ENCODE peak calls at places on chromosomes 2 and 18, in nine cellular contexts. One of them, this sample, is unnamed.

GRCh38 chr18:45954070-45954712 is 12.9 kb downstream of the EPG5 start:
- DNase-seq in NCI-H526 treated with DMSO at 0.1 percent for 48 hours: no peak
- DNase-seq in psoas muscle: no peak
- DNase-seq in activated T-cell treated with anti-CD3 and anti-CD28 coated beads for 24 hours: no peak
- DNase-seq in right lobe of liver: no peak
- DNase-seq in sciatic nerve: no peak
- DNase-seq in amygdala: no peak
- DNase-seq in sigmoid colon: no peak
- DNase-seq in NCI-H774: no peak
- DNase-seq in this sample: no peak

GRCh38 chr2:20625920-20626697 is 24.8 kb downstream of the HS1BP3 start:
- DNase-seq in NCI-H526 treated with DMSO at 0.1 percent for 48 hours: no peak
- DNase-seq in psoas muscle: peak; percentile 65
- DNase-seq in activated T-cell treated with anti-CD3 and anti-CD28 coated beads for 24 hours: no peak
- DNase-seq in right lobe of liver: peak; percentile 45
- DNase-seq in sciatic nerve: peak; percentile 64
- DNase-seq in amygdala: no peak
- DNase-seq in sigmoid colon: peak; percentile 64
- DNase-seq in NCI-H774: peak; percentile 66
- DNase-seq in this sample: peak; percentile 63

GRCh38 chr2:112588611-112589045 is 4.2 kb downstream of the CHCHD5 start:
- DNase-seq in NCI-H526 treated with DMSO at 0.1 percent for 48 hours: no peak
- DNase-seq in psoas muscle: peak; percentile 77
- DNase-seq in activated T-cell treated with anti-CD3 and anti-CD28 coated beads for 24 hours: no peak
- DNase-seq in right lobe of liver: peak; percentile 54
- DNase-seq in sciatic nerve: no peak
- DNase-seq in amygdala: no peak
- DNase-seq in sigmoid colon: no peak
- DNase-seq in NCI-H774: peak; percentile 50
- DNase-seq in this sample: no peak

GRCh38 chr18:26919656-26920055 is 54.1 kb upstream of the AQP4 start:
- DNase-seq in NCI-H526 treated with DMSO at 0.1 percent for 48 hours: no peak
- DNase-seq in psoas muscle: no peak
- DNase-seq in activated T-cell treated with anti-CD3 and anti-CD28 coated beads for 24 hours: no peak
- DNase-seq in right lobe of liver: no peak
- DNase-seq in sciatic nerve: no peak
- DNase-seq in amygdala: no peak
- DNase-seq in sigmoid colon: no peak
- DNase-seq in NCI-H774: no peak
- DNase-seq in this sample: no peak

GRCh38 chr2:217802876-217803638 is 199.7 kb downstream of the TNS1 start:
- DNase-seq in NCI-H526 treated with DMSO at 0.1 percent for 48 hours: no peak
- DNase-seq in psoas muscle: no peak
- DNase-seq in activated T-cell treated with anti-CD3 and anti-CD28 coated beads for 24 hours: no peak
- DNase-seq in right lobe of liver: peak; percentile 44
- DNase-seq in sciatic nerve: peak; percentile 53
- DNase-seq in amygdala: no peak
- DNase-seq in sigmoid colon: peak; percentile 65
- DNase-seq in NCI-H774: no peak
- DNase-seq in this sample: no peak

GRCh38 chr18:13461488-13461887 is 242.9 kb downstream of the LDLRAD4 start:
- DNase-seq in NCI-H526 treated with DMSO at 0.1 percent for 48 hours: no peak
- DNase-seq in psoas muscle: no peak
- DNase-seq in activated T-cell treated with anti-CD3 and anti-CD28 coated beads for 24 hours: no peak
- DNase-seq in right lobe of liver: no peak
- DNase-seq in sciatic nerve: no peak
- DNase-seq in amygdala: no peak
- DNase-seq in sigmoid colon: no peak
- DNase-seq in NCI-H774: no peak
- DNase-seq in this sample: no peak

GRCh38 chr2:216478151-216478550 is 20.5 kb upstream of the RPL37A start:
- DNase-seq in NCI-H526 treated with DMSO at 0.1 percent for 48 hours: no peak
- DNase-seq in psoas muscle: no peak
- DNase-seq in activated T-cell treated with anti-CD3 and anti-CD28 coated beads for 24 hours: no peak
- DNase-seq in right lobe of liver: no peak
- DNase-seq in sciatic nerve: no peak
- DNase-seq in amygdala: no peak
- DNase-seq in sigmoid colon: no peak
- DNase-seq in NCI-H774: no peak
- DNase-seq in this sample: no peak

GRCh38 chr2:70870790-70871189 is 35.2 kb upstream of the CD207 start:
- DNase-seq in NCI-H526 treated with DMSO at 0.1 percent for 48 hours: no peak
- DNase-seq in psoas muscle: no peak
- DNase-seq in activated T-cell treated with anti-CD3 and anti-CD28 coated beads for 24 hours: no peak
- DNase-seq in right lobe of liver: no peak
- DNase-seq in sciatic nerve: no peak
- DNase-seq in amygdala: no peak
- DNase-seq in sigmoid colon: no peak
- DNase-seq in NCI-H774: no peak
- DNase-seq in this sample: no peak

GRCh38 chr18:10029711-10030110 is 115.9 kb downstream of the VAPA start:
- DNase-seq in NCI-H526 treated with DMSO at 0.1 percent for 48 hours: no peak
- DNase-seq in psoas muscle: no peak
- DNase-seq in activated T-cell treated with anti-CD3 and anti-CD28 coated beads for 24 hours: no peak
- DNase-seq in right lobe of liver: no peak
- DNase-seq in sciatic nerve: no peak
- DNase-seq in amygdala: no peak
- DNase-seq in sigmoid colon: no peak
- DNase-seq in NCI-H774: no peak
- DNase-seq in this sample: no peak

GRCh38 chr2:205411558-205411957 is 270.7 kb upstream of the NRP2 start:
- DNase-seq in NCI-H526 treated with DMSO at 0.1 percent for 48 hours: no peak
- DNase-seq in psoas muscle: no peak
- DNase-seq in activated T-cell treated with anti-CD3 and anti-CD28 coated beads for 24 hours: no peak
- DNase-seq in right lobe of liver: no peak
- DNase-seq in sciatic nerve: no peak
- DNase-seq in amygdala: peak; percentile 53
- DNase-seq in sigmoid colon: no peak
- DNase-seq in NCI-H774: no peak
- DNase-seq in this sample: no peak

GRCh38 chr18:7341581-7342337 is 110.9 kb downstream of the LRRC30 start:
- DNase-seq in NCI-H526 treated with DMSO at 0.1 percent for 48 hours: no peak
- DNase-seq in psoas muscle: no peak
- DNase-seq in activated T-cell treated with anti-CD3 and anti-CD28 coated beads for 24 hours: no peak
- DNase-seq in right lobe of liver: no peak
- DNase-seq in sciatic nerve: no peak
- DNase-seq in amygdala: no peak
- DNase-seq in sigmoid colon: no peak
- DNase-seq in NCI-H774: no peak
- DNase-seq in this sample: no peak

GRCh38 chr2:41782306-41783158 is 265.3 kb upstream of the PKDCC start:
- DNase-seq in NCI-H526 treated with DMSO at 0.1 percent for 48 hours: no peak
- DNase-seq in psoas muscle: no peak
- DNase-seq in activated T-cell treated with anti-CD3 and anti-CD28 coated beads for 24 hours: peak; percentile 4
- DNase-seq in right lobe of liver: peak; percentile 44
- DNase-seq in sciatic nerve: no peak
- DNase-seq in amygdala: no peak
- DNase-seq in sigmoid colon: no peak
- DNase-seq in NCI-H774: no peak
- DNase-seq in this sample: no peak

GRCh38 chr2:203650860-203651613 is 55.4 kb upstream of the CD28 start:
- DNase-seq in NCI-H526 treated with DMSO at 0.1 percent for 48 hours: peak; percentile 5
- DNase-seq in psoas muscle: no peak
- DNase-seq in activated T-cell treated with anti-CD3 and anti-CD28 coated beads for 24 hours: no peak
- DNase-seq in right lobe of liver: peak; percentile 78
- DNase-seq in sciatic nerve: no peak
- DNase-seq in amygdala: no peak
- DNase-seq in sigmoid colon: peak; percentile 67
- DNase-seq in NCI-H774: peak; percentile 47
- DNase-seq in this sample: no peak

GRCh38 chr2:150162241-150162942 is 325.1 kb downstream of the RND3 start:
- DNase-seq in NCI-H526 treated with DMSO at 0.1 percent for 48 hours: no peak
- DNase-seq in psoas muscle: no peak
- DNase-seq in activated T-cell treated with anti-CD3 and anti-CD28 coated beads for 24 hours: no peak
- DNase-seq in right lobe of liver: no peak
- DNase-seq in sciatic nerve: no peak
- DNase-seq in amygdala: no peak
- DNase-seq in sigmoid colon: no peak
- DNase-seq in NCI-H774: no peak
- DNase-seq in this sample: no peak

GRCh38 chr2:8039732-8040131 is 642.1 kb upstream of the ID2 start:
- DNase-seq in NCI-H526 treated with DMSO at 0.1 percent for 48 hours: no peak
- DNase-seq in psoas muscle: no peak
- DNase-seq in activated T-cell treated with anti-CD3 and anti-CD28 coated beads for 24 hours: no peak
- DNase-seq in right lobe of liver: no peak
- DNase-seq in sciatic nerve: no peak
- DNase-seq in amygdala: no peak
- DNase-seq in sigmoid colon: no peak
- DNase-seq in NCI-H774: no peak
- DNase-seq in this sample: no peak

GRCh38 chr2:43399515-43400245 is 173.3 kb upstream of the ZFP36L2 start:
- DNase-seq in NCI-H526 treated with DMSO at 0.1 percent for 48 hours: no peak
- DNase-seq in psoas muscle: no peak
- DNase-seq in activated T-cell treated with anti-CD3 and anti-CD28 coated beads for 24 hours: no peak
- DNase-seq in right lobe of liver: no peak
- DNase-seq in sciatic nerve: no peak
- DNase-seq in amygdala: no peak
- DNase-seq in sigmoid colon: peak; percentile 71
- DNase-seq in NCI-H774: peak; percentile 16
- DNase-seq in this sample: no peak

GRCh38 chr2:241161646-241162281 is 11.5 kb downstream of the PPP1R7 start:
- DNase-seq in NCI-H526 treated with DMSO at 0.1 percent for 48 hours: no peak
- DNase-seq in psoas muscle: peak; percentile 89
- DNase-seq in activated T-cell treated with anti-CD3 and anti-CD28 coated beads for 24 hours: no peak
- DNase-seq in right lobe of liver: no peak
- DNase-seq in sciatic nerve: peak; percentile 67
- DNase-seq in amygdala: peak; percentile 51
- DNase-seq in sigmoid colon: peak; percentile 93
- DNase-seq in NCI-H774: no peak
- DNase-seq in this sample: no peak

GRCh38 chr2:79103199-79103598 is 15.4 kb upstream of the REG1B start:
- DNase-seq in NCI-H526 treated with DMSO at 0.1 percent for 48 hours: no peak
- DNase-seq in psoas muscle: no peak
- DNase-seq in activated T-cell treated with anti-CD3 and anti-CD28 coated beads for 24 hours: no peak
- DNase-seq in right lobe of liver: no peak
- DNase-seq in sciatic nerve: no peak
- DNase-seq in amygdala: no peak
- DNase-seq in sigmoid colon: no peak
- DNase-seq in NCI-H774: no peak
- DNase-seq in this sample: no peak

GRCh38 chr2:158725496-158725895 is 69.6 kb upstream of the DAPL1 start:
- DNase-seq in NCI-H526 treated with DMSO at 0.1 percent for 48 hours: peak; percentile 86
- DNase-seq in psoas muscle: no peak
- DNase-seq in activated T-cell treated with anti-CD3 and anti-CD28 coated beads for 24 hours: no peak
- DNase-seq in right lobe of liver: no peak
- DNase-seq in sciatic nerve: no peak
- DNase-seq in amygdala: no peak
- DNase-seq in sigmoid colon: no peak
- DNase-seq in NCI-H774: no peak
- DNase-seq in this sample: no peak

GRCh38 chr2:170878505-170878904 is 50.5 kb upstream of the GORASP2 start:
- DNase-seq in NCI-H526 treated with DMSO at 0.1 percent for 48 hours: no peak
- DNase-seq in psoas muscle: no peak
- DNase-seq in activated T-cell treated with anti-CD3 and anti-CD28 coated beads for 24 hours: no peak
- DNase-seq in right lobe of liver: no peak
- DNase-seq in sciatic nerve: no peak
- DNase-seq in amygdala: no peak
- DNase-seq in sigmoid colon: no peak
- DNase-seq in NCI-H774: no peak
- DNase-seq in this sample: no peak

GRCh38 chr2:99035920-99036319 is 99.9 kb upstream of the CRACDL start:
- DNase-seq in NCI-H526 treated with DMSO at 0.1 percent for 48 hours: no peak
- DNase-seq in psoas muscle: no peak
- DNase-seq in activated T-cell treated with anti-CD3 and anti-CD28 coated beads for 24 hours: no peak
- DNase-seq in right lobe of liver: no peak
- DNase-seq in sciatic nerve: no peak
- DNase-seq in amygdala: no peak
- DNase-seq in sigmoid colon: no peak
- DNase-seq in NCI-H774: no peak
- DNase-seq in this sample: no peak

GRCh38 chr18:23825978-23826405 is 136.7 kb downstream of the LAMA3 start:
- DNase-seq in NCI-H526 treated with DMSO at 0.1 percent for 48 hours: no peak
- DNase-seq in psoas muscle: peak; percentile 51
- DNase-seq in activated T-cell treated with anti-CD3 and anti-CD28 coated beads for 24 hours: no peak
- DNase-seq in right lobe of liver: no peak
- DNase-seq in sciatic nerve: no peak
- DNase-seq in amygdala: peak; percentile 53
- DNase-seq in sigmoid colon: peak; percentile 93
- DNase-seq in NCI-H774: no peak
- DNase-seq in this sample: no peak

GRCh38 chr18:36499938-36500337 is 202.4 kb downstream of the FHOD3 start:
- DNase-seq in NCI-H526 treated with DMSO at 0.1 percent for 48 hours: no peak
- DNase-seq in psoas muscle: no peak
- DNase-seq in activated T-cell treated with anti-CD3 and anti-CD28 coated beads for 24 hours: no peak
- DNase-seq in right lobe of liver: no peak
- DNase-seq in sciatic nerve: no peak
- DNase-seq in amygdala: no peak
- DNase-seq in sigmoid colon: no peak
- DNase-seq in NCI-H774: no peak
- DNase-seq in this sample: no peak

GRCh38 chr18:73249030-73249429 is 381.2 kb upstream of the NETO1 start:
- DNase-seq in NCI-H526 treated with DMSO at 0.1 percent for 48 hours: no peak
- DNase-seq in psoas muscle: no peak
- DNase-seq in activated T-cell treated with anti-CD3 and anti-CD28 coated beads for 24 hours: no peak
- DNase-seq in right lobe of liver: no peak
- DNase-seq in sciatic nerve: no peak
- DNase-seq in amygdala: no peak
- DNase-seq in sigmoid colon: no peak
- DNase-seq in NCI-H774: no peak
- DNase-seq in this sample: no peak

This sample was measured in upper lobe of right lung.